ENCODE peak calls at places on chromosomes 3 and 15, in eight cellular contexts. U is PC-3, W is heart right ventricle, N is ovary, G is A549, J is SK-N-SH, D is spleen, F is colonic mucosa. A is an unnamed sample. For H3K4me1, the result is how much of the 10 kb centered on the place peaks cover.

GRCh38 chr15:75058127-75058905 is 34.9 kb downstream of the PPCDC start:
- DNase-seq in G (no peak), J (no peak), U (peak), W (no peak), N (no peak), F (peak), D (no peak), A (no peak)

GRCh38 chr15:72397780-72398179 is 325 bp upstream of the TMEM202 start:
- DNase-seq in G (no peak), D (no peak), F (no peak), N (no peak), W (no peak), U (no peak), J (no peak), A (no peak)

GRCh38 chr15:85151861-85152260 is 170.2 kb downstream of the PDE8A start:
- DNase-seq in G (no peak), D (no peak), W (no peak), J (no peak), U (no peak), N (no peak), F (no peak), A (no peak)

GRCh38 chr3:178238179-178238578 is 298.1 kb upstream of the KCNMB2 start:
- DNase-seq in U (peak), W (no peak), J (no peak), N (no peak), G (no peak), D (no peak), F (no peak), A (no peak)

GRCh38 chr15:60682615-60683014 is 203.7 kb upstream of the ICE2 start:
- DNase-seq in J (no peak), U (no peak), D (no peak), W (peak), G (no peak), N (peak), F (no peak), A (no peak)

GRCh38 chr3:139136459-139137190 is 91.9 kb upstream of the PRR23C start:
- DNase-seq in G (no peak), W (no peak), U (no peak), D (no peak), J (no peak), F (no peak), N (no peak), A (no peak)

GRCh38 chr3:124935264-124935663 is 713 bp upstream of the MUC13 start:
- DNase-seq in N (no peak), F (no peak), G (no peak), D (no peak), W (no peak), J (no peak), U (no peak), A (no peak)

GRCh38 chr3:140677764-140678163 is at the start of gene TRIM42:
- DNase-seq in F (no peak), D (no peak), G (no peak), U (no peak), W (no peak), J (no peak), N (no peak), A (no peak)

GRCh38 chr3:67655364-67656121 is 1.1 kb upstream of the SUCLG2 start:
- DNase-seq in F (peak), G (no peak), D (peak), W (no peak), N (no peak), J (no peak), U (no peak), A (no peak)

GRCh38 chr3:53845103-53845880 is 927 bp downstream of the CHDH start:
- DNase-seq in U (peak), W (peak), F (peak), D (no peak), N (peak), J (no peak), G (peak), A (peak)

GRCh38 chr15:100204771-100205170 is 137.0 kb downstream of the ADAMTS17 start:
- DNase-seq in D (no peak), U (no peak), G (no peak), F (no peak), N (no peak), W (no peak), J (no peak), A (no peak)

GRCh38 chr3:28859897-28860296 is 421.0 kb upstream of the RBMS3 start:
- DNase-seq in F (no peak), J (no peak), W (no peak), G (no peak), U (no peak), D (no peak), N (no peak), A (no peak)

GRCh38 chr3:18667552-18667951 is 242.4 kb upstream of the SATB1 start:
- DNase-seq in G (no peak), U (no peak), F (no peak), D (no peak), W (no peak), J (no peak), N (no peak), A (no peak)

GRCh38 chr3:127831723-127832172 is 9.4 kb upstream of the MGLL start:
- DNase-seq in W (peak), D (peak), U (peak), N (no peak), G (no peak), J (peak), F (peak), A (no peak)

GRCh38 chr15:100566850-100567249 is 35.1 kb downstream of the LINS1 start:
- DNase-seq in N (no peak), U (no peak), J (no peak), G (no peak), W (no peak), F (no peak), D (no peak), A (no peak)

GRCh38 chr3:58691997-58692396 is 25.4 kb upstream of the FAM3D start:
- DNase-seq in U (peak), D (no peak), W (no peak), J (no peak), F (no peak), G (no peak), N (no peak), A (no peak)

GRCh38 chr3:25088284-25088683 is 339.8 kb upstream of the RARB start:
- DNase-seq in F (no peak), J (no peak), W (no peak), N (no peak), D (no peak), U (no peak), G (no peak), A (no peak)

GRCh38 chr3:129058441-129059194 is 2.0 kb upstream of the GP9 start:
- DNase-seq in W (no peak), U (peak), D (peak), G (no peak), F (peak), N (no peak), J (no peak), A (no peak)

GRCh38 chr15:92104069-92104468 is 250.6 kb downstream of the SLCO3A1 start:
- DNase-seq in J (no peak), F (no peak), U (no peak), W (no peak), G (no peak), D (no peak), N (no peak), A (no peak)

GRCh38 chr15:73964736-73965093 is 27.4 kb downstream of the STOML1 start:
- DNase-seq in G (peak), D (peak), U (peak), W (peak), N (peak), F (peak), J (peak), A (peak)

GRCh38 chr3:188365978-188366698 is 212.2 kb downstream of the LPP start:
- DNase-seq in J (no peak), N (no peak), U (peak), F (no peak), D (no peak), W (no peak), G (no peak), A (no peak)

GRCh38 chr15:32733276-32733675 is 15.5 kb downstream of the GREM1 start:
- DNase-seq in U (no peak), N (no peak), J (no peak), D (no peak), F (no peak), G (no peak), W (no peak), A (no peak)

GRCh38 chr3:142595951-142596725 is at the start of gene PLS1:
- DNase-seq in J (peak), U (peak), D (peak), W (peak), F (peak), G (peak), N (peak), A (peak)
- TF ChIP-seq CTCF in J (no peak), U (no peak), D (no peak), W (no peak), F (no peak), G (peak), N (no peak), A (no peak)

GRCh38 chr3:10516835-10517465 is 11.6 kb upstream of the ATP2B2 start:
- DNase-seq in D (peak), N (no peak), J (no peak), F (no peak), G (no peak), U (no peak), W (no peak), A (no peak)
- H3K27ac ChIP-seq in D (no peak), N (no peak), J (no peak), F (no peak), G (no peak), U (no peak), W (peak), A (no peak)

GRCh38 chr3:46471371-46471914 is 6.7 kb upstream of the LTF start:
- DNase-seq in U (no peak), D (no peak), W (no peak), J (no peak), N (no peak), F (no peak), G (no peak), A (peak)

GRCh38 chr3:46470831-46471230 is 6.1 kb upstream of the LTF start:
- DNase-seq in J (no peak), W (no peak), D (no peak), U (no peak), F (no peak), G (no peak), N (no peak), A (peak)

GRCh38 chr3:46472056-46472455 is 7.4 kb upstream of the LTF start:
- DNase-seq in G (no peak), J (no peak), U (no peak), D (no peak), W (no peak), N (no peak), F (no peak), A (peak)

GRCh38 chr3:46468758-46469600 is 4.3 kb upstream of the LTF start:
- DNase-seq in D (no peak), G (no peak), F (no peak), J (no peak), U (no peak), N (no peak), W (peak), A (peak)

GRCh38 chr3:46469680-46470357 is 5.1 kb upstream of the LTF start:
- DNase-seq in G (no peak), J (no peak), U (no peak), D (no peak), N (no peak), W (no peak), F (no peak), A (peak)
- H3K4me1 ChIP-seq in G (under half), J (under half), U (under half), D (under half), N (under half), W (under half), F (under half), A (under half)

GRCh38 chr3:13557926-13558325 is 9.0 kb downstream of the FBLN2 start:
- DNase-seq in D (no peak), W (no peak), G (no peak), F (no peak), N (no peak), J (no peak), U (no peak), A (no peak)

GRCh38 chr3:13555753-13556152 is 6.8 kb downstream of the FBLN2 start:
- DNase-seq in U (no peak), W (no peak), D (no peak), F (no peak), G (no peak), N (no peak), J (no peak), A (no peak)

GRCh38 chr3:13556937-13557336 is 8.0 kb downstream of the FBLN2 start:
- DNase-seq in F (no peak), G (no peak), U (no peak), W (no peak), J (no peak), N (no peak), D (no peak), A (no peak)

GRCh38 chr3:13557417-13557816 is 8.5 kb downstream of the FBLN2 start:
- DNase-seq in N (no peak), U (no peak), F (no peak), J (no peak), W (no peak), D (no peak), G (no peak), A (no peak)

DNA sequence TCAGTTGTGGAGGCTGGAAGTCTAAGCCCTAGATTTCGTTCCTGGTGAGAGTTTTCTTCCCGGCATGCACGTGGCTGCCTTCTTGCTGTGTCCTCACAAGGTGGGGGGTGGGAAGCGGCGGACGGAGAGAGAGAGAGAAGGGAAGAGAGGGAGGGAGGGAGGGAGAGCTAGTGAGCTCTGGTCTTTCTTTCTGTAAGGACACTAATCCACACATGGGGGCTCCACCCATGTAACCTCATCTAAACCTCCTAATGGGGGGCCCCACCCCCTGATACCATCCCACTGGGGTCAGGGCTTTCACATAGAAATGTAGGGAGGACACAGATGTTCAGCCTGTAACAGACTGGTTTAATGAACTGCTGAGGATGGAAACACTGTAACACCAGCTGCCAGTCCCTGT is 7.3 kb downstream of the FBLN2 start:
- DNase-seq in F (no peak), G (no peak), D (no peak), J (no peak), W (no peak), N (no peak), U (no peak), A (no peak)
- TF ChIP-seq CTCF in F (no peak), G (no peak), D (no peak), J (no peak), W (no peak), N (no peak), U (no peak), A (no peak)

DNA sequence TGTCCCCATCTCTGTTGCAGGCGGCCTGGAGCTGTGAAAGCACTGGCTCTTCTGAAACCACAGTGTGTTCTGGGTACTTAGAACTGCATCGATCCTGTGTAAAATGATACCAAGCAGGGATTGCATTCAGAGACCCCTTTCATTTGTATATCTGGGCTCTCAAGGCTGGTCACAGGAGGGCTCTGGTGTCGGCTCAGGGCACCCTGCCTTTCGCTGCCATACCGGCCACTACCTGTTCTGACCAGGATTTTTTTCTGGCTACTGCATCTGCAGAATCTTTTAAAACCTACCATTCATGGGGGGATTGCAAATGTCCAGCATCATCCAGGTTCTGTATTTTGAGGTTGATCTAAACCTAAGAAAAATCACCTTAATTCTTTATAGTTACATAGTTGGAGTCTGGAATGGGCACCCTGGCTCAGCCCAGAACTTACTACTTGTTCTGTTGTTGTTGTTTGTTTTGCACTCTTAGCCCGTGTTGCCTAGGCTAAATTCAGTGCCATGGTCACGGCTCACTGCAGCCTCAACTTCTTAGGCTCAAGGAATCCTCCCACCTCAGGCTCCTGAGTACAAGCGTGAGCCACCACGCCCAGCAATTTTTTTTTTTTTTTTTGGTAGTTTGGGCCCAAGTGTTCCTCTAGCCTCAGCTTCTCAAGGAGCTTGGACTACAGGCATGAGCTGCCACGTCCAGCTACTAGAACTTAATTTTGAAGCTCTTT is 52.7 kb downstream of the TRIM71 start:
- DNase-seq in N (no peak), F (no peak), U (no peak), G (no peak), D (no peak), W (no peak), J (no peak), A (no peak)
- H3K27ac ChIP-seq in N (no peak), F (no peak), U (no peak), G (no peak), D (no peak), W (no peak), J (no peak), A (no peak)

DNA sequence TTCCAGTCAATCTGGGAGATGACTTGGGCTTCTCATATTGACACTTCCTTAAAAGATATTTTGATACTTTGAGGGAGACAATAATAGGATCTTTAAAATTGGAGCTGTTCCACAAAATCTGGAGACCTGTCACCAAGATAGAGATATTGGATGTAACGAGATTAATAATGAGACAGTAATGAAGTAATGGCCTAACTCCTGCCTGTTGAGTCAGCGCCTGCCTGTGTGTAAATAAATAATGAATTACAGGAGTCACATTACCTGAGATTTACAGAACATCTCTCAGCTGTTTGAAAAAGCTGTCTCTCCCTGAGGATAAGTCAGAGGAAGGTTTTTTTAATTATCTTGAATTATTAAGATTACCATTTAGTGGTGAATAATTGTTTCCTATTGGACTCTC is 43.8 kb upstream of the MITF start:
- DNase-seq in J (no peak), F (no peak), W (no peak), G (no peak), U (peak), N (no peak), D (no peak), A (no peak)
- H3K4me1 ChIP-seq in J (under half), F (under half), W (under half), G (under half), U (under half), N (under half), D (under half), A (under half)

DNA sequence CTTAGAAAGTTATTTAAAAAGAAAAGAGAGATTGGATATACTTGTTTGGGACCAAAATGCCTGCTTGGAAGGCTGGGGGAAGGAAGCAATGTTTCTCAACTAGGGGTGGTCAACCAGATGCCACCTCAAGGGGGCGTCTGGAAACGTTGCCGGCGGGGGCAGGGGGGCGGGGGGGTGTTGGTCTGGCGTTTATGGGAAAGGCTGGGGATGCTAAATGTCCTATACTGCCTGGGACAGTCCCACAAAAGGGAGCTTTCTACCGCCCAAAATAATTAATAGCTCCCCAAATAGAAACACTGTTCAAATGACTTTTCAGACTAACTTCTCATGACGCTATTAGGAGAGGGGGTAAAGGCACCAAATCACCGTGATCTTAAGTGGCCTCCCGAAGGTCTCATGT is 2.2 kb downstream of the POLG start:
- DNase-seq in N (no peak), G (peak), F (no peak), J (peak), W (no peak), U (peak), D (no peak), A (no peak)
- TF ChIP-seq CTCF in N (no peak), G (peak), F (peak), J (peak), W (peak), U (peak), D (peak), A (peak)

A was measured in right atrium auricular region.